ENCODE peak calls at places on chromosomes 12 and 14, in eight cellular contexts. X is right atrium auricular region, H is IMR-90, A is endodermal cell, D is endothelial cell, Y is pancreas, Z is Peyer's patch, M is GM12865. O is an unnamed sample.
A peak's percentile ranks its signal among the peaks of the same experiment; 100 is the strongest.

GRCh38 chr14:68633131-68633991 is 159.5 kb downstream of the ZFP36L1 start:
- DNase-seq in X (no peak), H (no peak), A (peak; percentile 30), D (no peak), Y (no peak), Z (no peak), M (no peak), O (peak; percentile 78)

GRCh38 chr12:6620137-6620884 is 13.1 kb upstream of the CHD4 start:
- DNase-seq in X (no peak), H (no peak), A (peak; percentile 98), D (peak; percentile 84), Y (no peak), Z (no peak), M (no peak), O (no peak)

GRCh38 chr14:98591161-98591560 is 680.8 kb downstream of the BCL11B start:
- DNase-seq in X (no peak), H (no peak), A (no peak), D (no peak), Y (no peak), Z (no peak), M (no peak), O (peak; percentile 56)

GRCh38 chr12:94818970-94819369 is 168.6 kb upstream of the TMCC3 start:
- DNase-seq in X (no peak), H (no peak), A (no peak), D (no peak), Y (no peak), Z (no peak), M (no peak), O (no peak)

GRCh38 chr14:105357626-105358025 is 40.7 kb upstream of the TEX22 start:
- DNase-seq in X (no peak), H (no peak), A (no peak), D (no peak), Y (no peak), Z (no peak), M (no peak), O (no peak)

GRCh38 chr12:124551268-124552144 is 15.9 kb downstream of the NCOR2 start:
- DNase-seq in X (no peak), H (peak; percentile 33), A (peak; percentile 90), D (peak; percentile 42), Y (peak; percentile 59), Z (peak; percentile 69), M (no peak), O (no peak)

GRCh38 chr14:42149609-42150261 is 543.1 kb downstream of the LRFN5 start:
- DNase-seq in X (no peak), H (no peak), A (no peak), D (no peak), Y (no peak), Z (no peak), M (peak; percentile 1), O (no peak)

GRCh38 chr14:63964063-63964462 is 111.3 kb downstream of the SYNE2 start:
- DNase-seq in X (no peak), H (no peak), A (no peak), D (no peak), Y (no peak), Z (no peak), M (no peak), O (no peak)

GRCh38 chr12:74483057-74483456 is 54.6 kb upstream of the ATXN7L3B start:
- DNase-seq in X (no peak), H (no peak), A (no peak), D (no peak), Y (no peak), Z (no peak), M (no peak), O (no peak)

GRCh38 chr14:54291491-54292191 is 105.2 kb upstream of the CDKN3 start:
- DNase-seq in X (peak; percentile 63), H (no peak), A (peak; percentile 79), D (peak; percentile 8), Y (no peak), Z (no peak), M (no peak), O (no peak)

GRCh38 chr14:85195872-85196477 is 334.0 kb upstream of the FLRT2 start:
- DNase-seq in X (no peak), H (peak; percentile 11), A (no peak), D (no peak), Y (no peak), Z (no peak), M (no peak), O (no peak)
- TF ChIP-seq CTCF in X (peak; percentile 59), H (peak; percentile 55), A (peak; percentile 79), D (peak; percentile 49), Y (peak; percentile 20), Z (no peak), M (peak; percentile 6), O (peak; percentile 56)

GRCh38 chr14:94593376-94593748 is 12.1 kb downstream of the SERPINA5 start:
- DNase-seq in X (no peak), H (no peak), A (no peak), D (no peak), Y (no peak), Z (no peak), M (no peak), O (no peak)

GRCh38 chr14:94591073-94591472 is 9.8 kb downstream of the SERPINA5 start:
- DNase-seq in X (no peak), H (no peak), A (no peak), D (no peak), Y (no peak), Z (no peak), M (no peak), O (no peak)

GRCh38 chr14:94593749-94594431 is 12.7 kb downstream of the SERPINA5 start:
- DNase-seq in X (no peak), H (no peak), A (no peak), D (no peak), Y (no peak), Z (no peak), M (no peak), O (no peak)

GRCh38 chr14:94592457-94592856 is 11.2 kb downstream of the SERPINA5 start:
- DNase-seq in X (no peak), H (no peak), A (no peak), D (no peak), Y (no peak), Z (no peak), M (no peak), O (no peak)

DNA sequence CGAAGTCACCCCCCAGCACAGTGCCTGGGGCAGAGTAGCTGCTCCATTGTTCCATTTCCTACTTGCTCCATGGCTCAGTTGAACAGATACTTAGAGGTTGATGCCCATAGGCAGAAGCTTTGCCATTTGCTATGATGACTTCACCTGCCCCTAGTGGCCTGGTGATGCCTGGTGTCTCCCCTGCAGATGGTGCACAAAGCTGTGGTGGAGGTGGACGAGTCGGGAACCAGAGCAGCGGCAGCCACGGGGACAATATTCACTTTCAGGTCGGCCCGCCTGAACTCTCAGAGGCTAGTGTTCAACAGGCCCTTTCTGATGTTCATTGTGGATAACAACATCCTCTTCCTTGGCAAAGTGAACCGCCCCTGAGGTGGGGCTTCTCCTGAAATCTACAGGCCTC is 10.6 kb downstream of the SERPINA5 start:
- DNase-seq in X (no peak), H (no peak), A (no peak), D (no peak), Y (no peak), Z (no peak), M (no peak), O (no peak)
- TF ChIP-seq CTCF in X (no peak), H (no peak), A (peak; percentile 58), D (no peak), Y (no peak), Z (no peak), M (no peak), O (no peak)

GRCh38 chr12:21528953-21529352 is 2.9 kb downstream of the SPX start:
- DNase-seq in X (no peak), H (no peak), A (no peak), D (no peak), Y (peak; percentile 70), Z (no peak), M (no peak), O (no peak)

GRCh38 chr12:21526721-21527345 is 737 bp downstream of the SPX start:
- DNase-seq in X (no peak), H (no peak), A (no peak), D (no peak), Y (peak; percentile 52), Z (no peak), M (no peak), O (no peak)

GRCh38 chr12:21526053-21526452 is at the start of gene SPX:
- DNase-seq in X (no peak), H (peak; percentile 26), A (no peak), D (no peak), Y (no peak), Z (no peak), M (no peak), O (no peak)

GRCh38 chr12:21529456-21529855 is 3.4 kb downstream of the SPX start:
- DNase-seq in X (no peak), H (no peak), A (no peak), D (no peak), Y (peak; percentile 56), Z (no peak), M (no peak), O (no peak)

DNA sequence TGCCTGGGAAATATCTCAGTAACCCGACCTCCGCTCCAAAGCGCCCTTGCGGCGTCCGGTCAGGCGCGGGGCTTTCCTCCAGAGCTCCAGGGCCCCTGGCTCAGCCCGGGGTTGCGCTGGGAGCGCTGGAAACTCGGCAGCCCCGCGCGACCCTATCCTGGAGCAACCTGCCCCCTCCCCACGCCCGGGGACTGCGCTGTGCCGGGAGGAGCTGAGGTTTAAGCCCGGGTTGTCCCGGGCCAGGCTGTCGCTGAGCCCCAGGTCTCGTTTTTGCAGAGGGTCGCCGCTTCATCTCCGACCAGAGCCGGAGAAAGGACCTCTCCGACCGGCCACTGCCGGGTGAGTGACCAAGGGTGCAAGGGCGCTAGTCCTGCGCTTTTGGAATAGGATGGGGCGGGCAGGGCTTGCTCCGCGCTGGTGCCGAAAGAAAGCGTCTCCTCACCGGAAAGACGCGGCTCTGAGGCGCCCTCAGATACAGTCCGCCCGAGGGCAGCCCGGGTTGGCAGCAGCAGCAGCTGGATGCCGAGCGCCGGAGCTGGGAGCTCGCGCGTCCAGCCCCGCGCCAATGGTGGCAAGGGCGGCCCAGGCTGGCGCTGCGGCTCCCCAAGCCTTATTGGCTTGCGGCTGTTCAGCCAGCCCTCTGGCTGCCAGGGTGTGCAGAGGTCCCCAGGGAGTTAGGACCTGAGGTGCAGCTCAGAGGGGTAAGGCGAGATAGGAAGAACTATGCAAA is 1.5 kb downstream of the SPX start:
- DNase-seq in X (no peak), H (peak; percentile 18), A (peak; percentile 93), D (peak; percentile 65), Y (peak; percentile 61), Z (peak; percentile 72), M (peak; percentile 75), O (peak; percentile 90)
- TF ChIP-seq CTCF in X (peak; percentile 38), H (no peak), A (peak; percentile 39), D (no peak), Y (no peak), Z (no peak), M (no peak), O (no peak)

DNA sequence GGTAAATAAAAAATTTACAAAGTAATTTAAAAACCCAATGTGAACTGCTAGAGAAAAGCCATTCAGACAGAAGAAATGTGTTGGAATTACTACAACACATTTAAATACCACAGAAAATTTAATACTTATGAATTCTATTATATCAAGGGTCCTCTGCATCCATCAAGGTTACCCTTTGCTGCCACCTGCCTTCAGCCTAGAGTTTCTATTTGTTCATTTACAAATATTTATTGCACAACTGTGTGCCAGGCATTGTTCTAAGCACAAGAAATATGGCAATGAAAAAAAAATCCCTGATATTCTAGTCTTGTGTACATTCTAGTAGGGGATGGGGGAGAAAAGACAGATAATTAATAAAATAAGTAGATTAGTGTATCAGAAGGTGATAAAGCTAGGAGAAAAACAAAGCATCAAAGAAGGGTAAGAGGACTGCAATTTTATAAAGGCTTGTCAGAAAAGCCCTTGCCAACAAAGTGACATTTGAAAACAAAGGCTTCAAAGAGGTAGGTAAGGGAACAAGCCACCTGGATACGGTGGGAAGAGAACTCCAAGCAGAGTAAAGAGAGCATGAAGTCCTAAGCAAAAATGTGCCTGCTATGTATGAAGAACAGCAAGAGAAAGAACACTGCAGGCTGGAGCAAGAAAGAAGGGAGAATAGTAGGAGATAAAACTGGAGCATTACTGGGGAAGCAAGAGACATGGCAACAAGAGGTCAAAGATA is 59.1 kb upstream of the SLC6A13 start:
- DNase-seq in X (no peak), H (no peak), A (no peak), D (no peak), Y (peak; percentile 34), Z (no peak), M (no peak), O (no peak)
- TF ChIP-seq CTCF in X (peak; percentile 30), H (no peak), A (peak; percentile 69), D (no peak), Y (no peak), Z (no peak), M (no peak), O (peak; percentile 28)